ENCODE peak calls at places on chromosomes 4 and X, in four cellular contexts. F is HCT116, O is hepatocyte, M is HepG2. Y is an unnamed sample.
A peak's percentile ranks its signal among the peaks of the same experiment; 100 is the strongest.

GRCh38 chr4:153735901-153736461 is 23.8 kb downstream of the RNF175 start:
- DNase-seq in F (no peak), M (no peak), O (no peak), Y (no peak)

GRCh38 chrX:20637351-20637750 is 370.6 kb upstream of the RPS6KA3 start:
- DNase-seq in M (no peak), F (no peak), O (no peak), Y (no peak)

GRCh38 chr4:110184791-110185155 is 13.6 kb downstream of the ELOVL6 start:
- DNase-seq in F (no peak), O (no peak), M (no peak), Y (no peak)

GRCh38 chrX:15786930-15787329 is 3.4 kb upstream of the ZRSR2 start:
- DNase-seq in O (no peak), F (no peak), M (no peak), Y (no peak)

GRCh38 chr4:23324291-23324690 is 565.6 kb downstream of the PPARGC1A start:
- DNase-seq in F (no peak), M (no peak), O (no peak), Y (no peak)

GRCh38 chr4:54879576-54879975 is 221.8 kb downstream of the KIT start:
- DNase-seq in O (peak; percentile 26), M (no peak), F (no peak), Y (no peak)

GRCh38 chr4:39043697-39044363 is 11.6 kb upstream of the TMEM156 start:
- DNase-seq in O (peak; percentile 14), F (no peak), M (peak; percentile 24), Y (no peak)

GRCh38 chr4:183987987-183988392 is 82.9 kb downstream of the STOX2 start:
- DNase-seq in F (peak; percentile 68), O (peak; percentile 91), M (peak; percentile 7), Y (no peak)

GRCh38 chr4:174808836-174809235 is 20.2 kb downstream of the GLRA3 start:
- DNase-seq in F (no peak), O (no peak), M (no peak), Y (no peak)

GRCh38 chr4:8282742-8283141 is 13.2 kb downstream of the HTRA3 start:
- DNase-seq in F (no peak), M (no peak), O (no peak), Y (no peak)

GRCh38 chr4:42361475-42361874 is 35.8 kb upstream of the SHISA3 start:
- DNase-seq in F (no peak), M (no peak), O (no peak), Y (no peak)

GRCh38 chrX:46255066-46255465 is 290.2 kb downstream of the ZNF674 start:
- DNase-seq in O (no peak), M (no peak), F (no peak), Y (peak; percentile 52)

GRCh38 chr4:148444296-148445070 is 2.3 kb upstream of the NR3C2 start:
- DNase-seq in F (no peak), M (no peak), O (peak; percentile 48), Y (no peak)

GRCh38 chrX:56025872-56026571 is 206.1 kb upstream of the KLF8 start:
- DNase-seq in F (no peak), O (no peak), M (no peak), Y (no peak)

GRCh38 chrX:77446029-77446585 is 1.1 kb upstream of the FGF16 start:
- DNase-seq in F (no peak), M (no peak), O (peak; percentile 13), Y (no peak)

GRCh38 chr4:87934157-87934704 is 41.3 kb upstream of the SPP1 start:
- DNase-seq in M (no peak), F (no peak), O (no peak), Y (no peak)

GRCh38 chr4:73864365-73864764 is 4.8 kb upstream of the CXCL1 start:
- DNase-seq in O (peak; percentile 38), M (peak; percentile 11), F (no peak), Y (no peak)

GRCh38 chrX:24426340-24426913 is 38.7 kb upstream of the PDK3 start:
- DNase-seq in M (peak; percentile 29), O (no peak), F (no peak), Y (no peak)

GRCh38 chrX:41543022-41543421 is 95.9 kb downstream of the NYX start:
- DNase-seq in O (no peak), M (no peak), F (no peak), Y (no peak)

GRCh38 chr4:63528592-63528991 is 880.7 kb downstream of the TECRL start:
- DNase-seq in F (no peak), M (no peak), O (no peak), Y (peak; percentile 16)

GRCh38 chr4:153025402-153025801 is 89.3 kb downstream of the FHDC1 start:
- DNase-seq in M (no peak), F (no peak), O (peak; percentile 33), Y (no peak)

DNA sequence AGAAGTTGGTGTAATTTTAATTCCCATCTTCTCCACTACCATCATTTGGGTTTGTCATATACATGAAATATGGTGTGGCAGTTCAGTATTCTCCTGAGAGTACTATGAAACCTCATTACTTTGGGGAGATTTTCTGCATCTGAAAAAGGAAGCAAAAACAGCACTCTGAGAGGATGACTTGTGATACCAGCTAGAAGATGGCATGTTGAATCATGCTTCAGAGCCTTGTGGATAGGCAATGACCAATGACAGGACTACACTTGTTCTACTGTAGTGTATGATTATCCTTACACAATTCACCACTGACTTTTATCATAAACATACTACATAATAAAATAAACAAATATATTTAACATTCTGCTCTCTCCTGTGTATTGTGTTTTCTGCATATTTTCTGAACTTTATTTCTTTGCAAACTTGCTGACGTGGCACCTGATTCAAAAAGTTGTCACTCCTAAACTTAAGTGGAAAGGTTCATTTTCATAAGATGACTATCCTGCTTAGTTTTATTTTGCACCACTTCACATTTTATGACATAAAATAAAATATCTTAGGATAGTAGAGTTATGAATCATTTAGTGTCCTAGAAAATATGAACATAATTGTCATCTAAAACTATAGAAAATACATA is 991.3 kb downstream of the FSTL5 start:
- DNase-seq in O (no peak), F (no peak), M (no peak), Y (no peak)
- H3K9me3 ChIP-seq in O (no peaks in the 10 kb centered on the region), F (no peaks in the 10 kb centered on the region), M (no peaks in the 10 kb centered on the region), Y (no peaks in the 10 kb centered on the region)

GRCh38 chr4:145481942-145482208 is 222 bp downstream of the SMAD1 start:
- DNase-seq in M (no peak), O (no peak), F (no peak), Y (no peak)
- TF ChIP-seq EZH2 in M (no peak), O (no peak), F (no peak), Y (no peak)

GRCh38 chr4:1187182-1187581 is 14.8 kb upstream of the SPON2 start:
- DNase-seq in M (no peak), F (no peak), O (no peak), Y (no peak)
- H3K9me3 ChIP-seq in M (no peaks in the 10 kb centered on the region), F (no peaks in the 10 kb centered on the region), O (peaks cover 5% of the 10 kb centered on the region), Y (no peaks in the 10 kb centered on the region)

DNA sequence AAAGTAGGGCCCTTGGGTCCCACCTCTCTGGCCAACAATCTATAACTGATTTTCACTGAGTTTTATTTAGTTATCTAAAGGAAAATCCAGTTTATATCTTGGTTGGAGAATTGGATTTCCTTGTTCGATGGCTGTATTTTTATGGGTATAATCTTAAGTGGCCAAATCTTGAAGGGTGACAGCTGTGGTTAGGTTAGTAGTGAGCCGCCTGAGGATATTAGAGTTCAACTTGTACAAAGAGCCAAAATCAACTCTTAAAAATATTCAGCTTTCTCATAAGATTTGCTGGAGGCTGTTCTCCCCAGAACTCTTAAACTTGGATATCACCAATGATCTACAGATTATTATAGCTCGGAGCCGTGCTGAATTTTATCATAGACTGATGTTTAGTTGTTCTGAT is 54.6 kb upstream of the UNC5C start:
- DNase-seq in F (no peak), O (no peak), M (no peak), Y (no peak)
- TF ChIP-seq EZH2 in F (no peak), O (no peak), M (no peak), Y (no peak)

GRCh38 chr4:175986-176385 is 51.7 kb downstream of the ZNF718 start:
- DNase-seq in M (no peak), F (no peak), O (no peak), Y (no peak)
- H3K9me3 ChIP-seq in M (peaks cover 96% of the 10 kb centered on the region), F (peaks cover 10% of the 10 kb centered on the region), O (peaks cover 35% of the 10 kb centered on the region), Y (peaks cover 3% of the 10 kb centered on the region)

GRCh38 chrX:100408643-100409315 is 1.3 kb downstream of the PCDH19 start:
- DNase-seq in F (no peak), O (peak; percentile 15), M (no peak), Y (no peak)
- TF ChIP-seq EZH2 in F (no peak), O (no peak), M (no peak), Y (no peak)

DNA sequence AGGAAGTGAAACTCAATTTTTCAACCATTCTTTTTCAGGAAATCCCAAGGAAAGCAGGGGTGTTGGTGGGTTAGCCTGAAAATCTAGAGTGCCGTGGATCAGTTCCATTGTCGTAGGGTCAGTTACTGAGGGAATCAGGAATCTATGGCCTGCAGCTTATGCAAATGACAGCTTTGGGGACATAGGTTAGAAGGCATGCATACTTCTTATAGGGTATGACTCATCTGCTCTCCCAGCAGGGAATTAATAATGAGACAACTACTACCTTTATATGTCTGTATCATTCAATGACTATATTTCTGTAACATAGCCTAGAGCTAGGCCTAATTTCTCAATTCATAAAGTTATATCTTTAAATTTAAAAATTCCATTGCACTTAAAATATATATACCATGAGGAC is 36.6 kb downstream of the ZNF41 start:
- DNase-seq in F (no peak), O (no peak), M (no peak), Y (no peak)
- H3K9me3 ChIP-seq in F (peaks cover 8% of the 10 kb centered on the region), O (peaks cover 14% of the 10 kb centered on the region), M (peaks cover 7% of the 10 kb centered on the region), Y (peaks cover 10% of the 10 kb centered on the region)

Y was measured in SK-N-MC.